ENCODE peak calls at places on chromosomes 6 and 20, in nine cellular contexts. G is fibroblast of lung; Q is SK-N-SH; E is left ventricle myocardium inferior; O is effector memory CD4-positive, alpha-beta T cell; N is neuronal stem cell; H is cardiac muscle cell; M is AG04450; F is tibial artery. S is an unnamed sample. For H3K27me3, the result is how much of the 10 kb centered on the place peaks cover.

GRCh38 chr6:99490608-99491007 is 24.6 kb downstream of the USP45 start:
- DNase-seq in G (no peak), Q (no peak), E (no peak), O (no peak), N (no peak), H (no peak), M (no peak), F (no peak), S (no peak)

GRCh38 chr6:89081129-89081422 is 525 bp downstream of the PNRC1 start:
- DNase-seq in G (no peak), Q (no peak), E (no peak), O (no peak), N (no peak), H (no peak), M (no peak), F (no peak), S (no peak)

GRCh38 chr20:37357481-37358365 is 11.8 kb downstream of the SRC start:
- DNase-seq in G (no peak), Q (peak), E (no peak), O (no peak), N (no peak), H (no peak), M (no peak), F (peak), S (no peak)

GRCh38 chr6:27295301-27296079 is 16.6 kb downstream of the POM121L2 start:
- DNase-seq in G (peak), Q (no peak), E (no peak), O (no peak), N (no peak), H (peak), M (peak), F (no peak), S (no peak)

GRCh38 chr6:56758120-56758519 is 115.4 kb upstream of the DST start:
- DNase-seq in G (no peak), Q (no peak), E (no peak), O (no peak), N (no peak), H (no peak), M (no peak), F (no peak), S (no peak)

GRCh38 chr20:22575737-22576136 is 8.6 kb downstream of the FOXA2 start:
- DNase-seq in G (no peak), Q (no peak), E (no peak), O (no peak), N (no peak), H (no peak), M (no peak), F (no peak), S (no peak)

GRCh38 chr6:136706431-136706830 is 85.8 kb downstream of the MAP3K5 start:
- DNase-seq in G (no peak), Q (no peak), E (no peak), O (no peak), N (no peak), H (no peak), M (no peak), F (no peak), S (no peak)

GRCh38 chr20:4327956-4328355 is 312.6 kb upstream of the RNF24 start:
- DNase-seq in G (no peak), Q (no peak), E (no peak), O (no peak), N (no peak), H (no peak), M (no peak), F (no peak), S (no peak)

GRCh38 chr6:111057074-111057752 is 30.1 kb upstream of the SLC16A10 start:
- DNase-seq in G (peak), Q (peak), E (no peak), O (no peak), N (peak), H (peak), M (peak), F (no peak), S (no peak)

GRCh38 chr20:2805682-2806350 is 5.4 kb upstream of the CPXM1 start:
- DNase-seq in G (no peak), Q (peak), E (no peak), O (no peak), N (no peak), H (peak), M (no peak), F (no peak), S (no peak)

GRCh38 chr20:43193443-43193842 is 3.7 kb upstream of the PTPRT start:
- DNase-seq in G (no peak), Q (no peak), E (no peak), O (no peak), N (no peak), H (no peak), M (no peak), F (no peak), S (no peak)

GRCh38 chr20:25063546-25063945 is 5.6 kb upstream of the ACSS1 start:
- DNase-seq in G (no peak), Q (no peak), E (no peak), O (no peak), N (no peak), H (no peak), M (no peak), F (no peak), S (no peak)

GRCh38 chr6:155317186-155317585 is 2.9 kb upstream of the TFB1M start:
- DNase-seq in G (peak), Q (no peak), E (no peak), O (no peak), N (no peak), H (no peak), M (no peak), F (no peak), S (no peak)

GRCh38 chr20:19249515-19249914 is 37.1 kb downstream of the SLC24A3 start:
- DNase-seq in G (peak), Q (no peak), E (no peak), O (no peak), N (no peak), H (peak), M (no peak), F (no peak), S (no peak)

GRCh38 chr6:139855741-139856206 is 481.3 kb upstream of the CITED2 start:
- DNase-seq in G (no peak), Q (no peak), E (no peak), O (no peak), N (no peak), H (no peak), M (peak), F (no peak), S (no peak)

GRCh38 chr6:1135726-1136414 is 176.0 kb upstream of the FOXQ1 start:
- DNase-seq in G (peak), Q (no peak), E (no peak), O (no peak), N (no peak), H (no peak), M (no peak), F (no peak), S (no peak)

GRCh38 chr6:118591897-118592296 is 43.8 kb downstream of the PLN start:
- DNase-seq in G (peak), Q (no peak), E (no peak), O (no peak), N (no peak), H (no peak), M (no peak), F (no peak), S (no peak)

GRCh38 chr6:169417101-169417500 is 163.5 kb upstream of the THBS2 start:
- DNase-seq in G (no peak), Q (no peak), E (no peak), O (no peak), N (no peak), H (no peak), M (no peak), F (no peak), S (no peak)

GRCh38 chr6:55678330-55679224 is 99.6 kb upstream of the HMGCLL1 start:
- DNase-seq in G (peak), Q (peak), E (no peak), O (no peak), N (no peak), H (peak), M (no peak), F (no peak), S (no peak)

GRCh38 chr20:46551508-46552280 is 1.2 kb upstream of the OCSTAMP start:
- DNase-seq in G (no peak), Q (no peak), E (no peak), O (no peak), N (no peak), H (no peak), M (no peak), F (no peak), S (no peak)

GRCh38 chr20:40993794-40994540 is 34.7 kb upstream of the TOP1 start:
- DNase-seq in G (no peak), Q (no peak), E (no peak), O (no peak), N (no peak), H (no peak), M (no peak), F (no peak), S (no peak)

GRCh38 chr6:158536084-158536890 is 23.6 kb upstream of the TMEM181 start:
- DNase-seq in G (peak), Q (peak), E (peak), O (peak), N (peak), H (peak), M (no peak), F (peak), S (no peak)

GRCh38 chr20:37311710-37312355 is 22.4 kb downstream of the MANBAL start:
- DNase-seq in G (no peak), Q (no peak), E (no peak), O (no peak), N (no peak), H (no peak), M (no peak), F (no peak), S (no peak)

GRCh38 chr6:148608211-148608951 is 138.4 kb upstream of the UST start:
- DNase-seq in G (peak), Q (no peak), E (no peak), O (no peak), N (no peak), H (peak), M (no peak), F (no peak), S (no peak)

GRCh38 chr6:152380993-152381898 is 255.9 kb downstream of the SYNE1 start:
- DNase-seq in G (peak), Q (peak), E (peak), O (no peak), N (peak), H (peak), M (peak), F (peak), S (peak)

GRCh38 chr20:54207053-54207742 is 689 bp upstream of the PFDN4 start:
- DNase-seq in G (no peak), Q (no peak), E (no peak), O (no peak), N (no peak), H (no peak), M (no peak), F (no peak), S (no peak)
- H3K27ac ChIP-seq in G (peak), Q (no peak), E (peak), O (no peak), N (no peak), H (peak), M (no peak), F (peak), S (peak)

GRCh38 chr6:41424370-41425058 is 89.1 kb downstream of the NCR2 start:
- DNase-seq in G (peak), Q (peak), E (peak), O (peak), N (peak), H (peak), M (peak), F (peak), S (peak)
- H3K27me3 ChIP-seq in G (under half), Q (under half), E (half or more), O (under half), N (half or more), H (half or more), M (under half), F (under half), S (under half)

DNA sequence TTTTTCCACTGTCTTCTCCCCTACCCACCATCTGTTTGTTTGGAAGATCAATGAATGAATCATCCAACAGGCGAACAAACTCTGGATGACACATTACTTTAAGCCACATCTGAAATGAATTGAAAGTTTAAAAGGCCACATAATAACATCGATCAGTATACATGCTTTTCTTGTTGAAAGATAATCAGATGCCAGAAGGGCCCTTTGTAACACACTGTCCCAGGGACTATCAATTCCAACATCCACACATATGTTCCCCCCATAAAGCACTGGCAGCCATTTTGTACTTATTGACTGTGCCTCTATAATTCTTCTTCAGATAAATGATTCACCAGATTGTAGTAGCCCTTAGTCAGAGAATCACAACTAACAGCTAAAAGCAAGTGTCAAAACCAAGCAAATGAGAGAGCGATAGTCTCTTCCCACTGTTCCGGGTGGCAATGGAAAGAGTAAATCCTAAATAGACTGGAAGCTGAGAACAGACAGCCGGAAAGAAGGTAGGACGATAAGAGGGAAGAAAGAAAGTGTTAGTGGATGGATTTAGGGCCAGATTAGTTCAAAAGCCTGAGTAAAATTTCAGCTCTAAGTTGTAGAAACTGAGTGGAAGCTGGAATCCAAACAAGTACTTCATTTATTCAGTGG is 184.9 kb upstream of the TENT5A start:
- DNase-seq in G (peak), Q (no peak), E (no peak), O (no peak), N (no peak), H (no peak), M (no peak), F (no peak), S (no peak)
- H3K27ac ChIP-seq in G (peak), Q (no peak), E (no peak), O (no peak), N (no peak), H (no peak), M (peak), F (no peak), S (no peak)

GRCh38 chr20:63308218-63308911 is 15.4 kb downstream of the COL20A1 start:
- DNase-seq in G (no peak), Q (no peak), E (peak), O (no peak), N (no peak), H (no peak), M (no peak), F (no peak), S (no peak)
- H3K27me3 ChIP-seq in G (under half), Q (under half), E (half or more), O (under half), N (under half), H (under half), M (under half), F (under half), S (under half)